ENCODE peak calls at places on chromosomes 4 and X, in nine cellular contexts. Y is mammary epithelial cell, V is astrocyte, I is cardiac fibroblast, J is IMR-90, E is upper lobe of right lung, N is GM12864, S is esophagus squamous epithelium, R is endothelial cell of umbilical vein. B is an unnamed sample.

GRCh38 chr4:40826821-40827220 is 77.1 kb downstream of the NSUN7 start:
- DNase-seq in Y (no peak), V (no peak), I (no peak), J (no peak), E (no peak), N (no peak), S (no peak), R (no peak), B (no peak)

GRCh38 chr4:108601517-108601916 is 18.9 kb upstream of the RPL34 start:
- DNase-seq in Y (peak; percentile 37), V (no peak), I (no peak), J (no peak), E (no peak), N (no peak), S (no peak), R (no peak), B (no peak)

GRCh38 chrX:20654596-20655106 is 387.9 kb upstream of the RPS6KA3 start:
- DNase-seq in Y (peak; percentile 53), V (no peak), I (no peak), J (no peak), E (no peak), N (no peak), S (no peak), R (no peak), B (no peak)

GRCh38 chr4:57109847-57110634 is at the start of gene IGFBP7:
- DNase-seq in Y (peak; percentile 43), V (no peak), I (peak; percentile 77), J (no peak), E (peak; percentile 85), N (no peak), S (no peak), R (peak; percentile 66), B (no peak)

GRCh38 chr4:133594246-133595207 is 445.4 kb downstream of the PCDH10 start:
- DNase-seq in Y (peak; percentile 26), V (peak; percentile 82), I (peak; percentile 61), J (peak; percentile 27), E (no peak), N (no peak), S (no peak), R (peak; percentile 8), B (peak; percentile 79)

GRCh38 chr4:182339246-182339645 is 96.0 kb downstream of the TENM3 start:
- DNase-seq in Y (no peak), V (no peak), I (no peak), J (no peak), E (no peak), N (no peak), S (no peak), R (no peak), B (peak; percentile 76)

GRCh38 chr4:18844726-18845125 is 823.2 kb upstream of the LCORL start:
- DNase-seq in Y (no peak), V (peak; percentile 66), I (no peak), J (peak; percentile 1), E (no peak), N (no peak), S (no peak), R (no peak), B (peak; percentile 89)

GRCh38 chr4:114040319-114041116 is 61.1 kb upstream of the ARSJ start:
- DNase-seq in Y (peak; percentile 84), V (peak; percentile 63), I (no peak), J (peak; percentile 26), E (no peak), N (no peak), S (no peak), R (no peak), B (no peak)

GRCh38 chrX:109487640-109488039 is 5.8 kb upstream of the GUCY2F start:
- DNase-seq in Y (no peak), V (no peak), I (no peak), J (no peak), E (no peak), N (no peak), S (no peak), R (no peak), B (no peak)

GRCh38 chr4:88697113-88697512 is 516 bp downstream of the NAP1L5 start:
- DNase-seq in Y (no peak), V (peak; percentile 33), I (peak; percentile 53), J (peak; percentile 52), E (no peak), N (no peak), S (no peak), R (peak; percentile 31), B (no peak)

GRCh38 chrX:71565634-71566033 is 12.6 kb upstream of the GCNA start:
- DNase-seq in Y (no peak), V (no peak), I (peak; percentile 17), J (no peak), E (no peak), N (no peak), S (no peak), R (peak; percentile 12), B (no peak)

GRCh38 chrX:110706446-110706845 is 89.2 kb downstream of the CHRDL1 start:
- DNase-seq in Y (no peak), V (no peak), I (no peak), J (no peak), E (no peak), N (no peak), S (no peak), R (no peak), B (no peak)

DNA sequence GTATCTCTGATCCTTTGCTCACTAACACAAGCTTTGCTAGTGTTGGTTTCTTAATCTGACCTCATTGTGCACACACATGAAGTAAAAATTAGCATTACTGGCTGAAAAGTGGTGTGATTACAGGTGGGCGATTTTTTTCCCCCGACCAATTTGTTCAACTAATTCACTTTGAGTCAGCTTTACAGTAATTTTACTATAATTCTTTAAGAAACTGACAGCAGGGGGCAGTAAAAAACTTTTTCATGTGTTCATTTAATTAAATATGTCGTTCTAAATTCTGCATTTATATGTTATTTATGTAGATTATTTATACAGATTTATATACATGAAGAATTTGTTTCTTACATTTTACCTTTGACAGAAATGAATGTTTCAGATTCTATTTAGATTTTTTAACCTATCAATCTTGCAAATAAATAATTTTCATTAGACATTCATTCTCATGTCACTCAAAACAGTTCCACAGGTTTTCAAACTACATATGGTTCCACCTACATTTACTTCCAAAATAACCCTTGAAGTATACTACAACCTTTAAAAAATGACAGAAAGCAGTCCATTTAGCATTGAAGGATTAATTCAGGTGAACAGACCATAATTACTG is 17.5 kb downstream of the PALLD start:
- DNase-seq in Y (peak; percentile 24), V (no peak), I (peak; percentile 61), J (peak; percentile 50), E (no peak), N (no peak), S (no peak), R (peak; percentile 65), B (no peak)
- TF ChIP-seq CTCF in Y (peak; percentile 31), V (peak; percentile 40), I (peak; percentile 15), J (peak; percentile 54), E (peak; percentile 53), N (no peak), S (peak; percentile 52), R (peak; percentile 24), B (peak; percentile 19)

GRCh38 chr4:25633541-25633940 is 22.1 kb upstream of the SLC34A2 start:
- DNase-seq in Y (no peak), V (no peak), I (no peak), J (no peak), E (peak; percentile 33), N (no peak), S (no peak), R (no peak), B (no peak)
- H3K4me3 ChIP-seq in Y (no peak overlapping the region), V (no peak overlapping the region), I (no peak overlapping the region), J (no peak overlapping the region), E (no peak overlapping the region), N (no peak overlapping the region), S (no peak overlapping the region), R (no peak overlapping the region), B (no peak overlapping the region)

DNA sequence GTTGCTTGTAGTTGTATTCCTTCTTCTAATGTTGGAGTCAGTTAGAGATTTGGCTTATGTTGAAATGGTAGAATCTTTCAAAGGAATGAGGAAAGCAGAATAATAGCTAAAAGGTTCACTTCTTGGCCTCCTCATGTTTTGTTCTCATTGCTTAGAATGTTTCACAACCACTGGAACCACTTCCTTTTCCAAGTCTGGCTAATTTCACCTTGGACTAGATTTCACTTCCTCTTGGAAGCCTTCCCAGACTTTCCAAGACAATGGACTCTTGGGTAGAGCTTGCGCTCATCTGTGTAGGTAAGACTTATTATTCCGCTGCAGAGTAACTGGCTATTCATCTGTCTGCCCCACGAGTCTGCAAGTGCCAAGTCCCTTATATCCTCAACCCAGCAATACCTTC is 8.3 kb downstream of the SPATA18 start:
- DNase-seq in Y (peak; percentile 86), V (peak; percentile 79), I (peak; percentile 89), J (peak; percentile 46), E (no peak), N (no peak), S (no peak), R (peak; percentile 84), B (no peak)
- TF ChIP-seq CTCF in Y (no peak), V (no peak), I (no peak), J (no peak), E (no peak), N (no peak), S (no peak), R (no peak), B (no peak)

DNA sequence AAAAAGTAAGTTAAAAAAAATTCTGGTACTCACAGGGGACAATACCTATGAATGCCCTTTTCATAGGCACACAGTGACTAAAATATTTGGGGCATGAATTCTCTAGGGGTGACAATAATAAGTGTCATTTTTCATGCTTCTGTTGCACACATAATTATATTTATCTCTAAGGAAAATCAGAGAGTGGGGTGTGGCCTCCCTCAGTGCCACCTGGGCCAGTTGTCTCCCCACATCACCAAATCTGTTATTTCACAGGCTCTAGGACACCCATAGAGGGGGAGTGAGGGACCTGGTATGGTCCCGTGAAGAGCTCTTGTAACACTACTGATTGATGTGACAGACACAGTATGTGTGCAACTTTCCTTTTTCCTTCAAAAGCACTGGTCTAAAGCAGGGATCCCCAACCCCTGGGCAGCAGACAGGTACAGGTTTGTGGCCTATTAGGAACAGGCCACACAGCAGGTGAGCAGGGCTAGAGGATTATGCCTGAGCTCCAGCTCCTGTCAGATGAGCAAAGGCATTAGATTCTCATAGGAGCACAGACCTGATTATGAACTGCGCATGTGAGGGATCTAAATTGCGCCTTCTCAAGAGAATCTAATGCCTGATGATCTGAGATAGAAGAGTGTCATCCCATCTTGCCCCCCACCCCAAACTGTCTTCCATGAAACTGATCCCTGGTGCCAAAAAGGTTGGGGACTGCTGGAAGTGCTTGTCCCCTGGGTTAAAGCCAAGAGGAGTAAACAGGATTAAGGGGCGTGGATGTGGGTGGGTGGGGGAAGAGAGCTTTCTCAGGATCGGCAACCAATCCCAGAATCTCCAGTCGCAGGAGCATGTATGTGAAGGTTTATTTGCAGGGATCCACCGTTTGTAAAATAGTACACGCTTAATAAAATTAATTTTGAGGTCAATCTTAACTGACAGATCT is 850 bp downstream of the SLC9B1 start:
- DNase-seq in Y (no peak), V (no peak), I (peak; percentile 70), J (no peak), E (peak; percentile 34), N (no peak), S (no peak), R (no peak), B (no peak)
- H3K4me3 ChIP-seq in Y (peak overlapping the region; percentile 54), V (peak overlapping the region; percentile 59), I (peak overlapping the region; percentile 47), J (peak overlapping the region; percentile 69), E (peak overlapping the region; percentile 58), N (peak overlapping the region; percentile 93), S (peak overlapping the region; percentile 70), R (peak overlapping the region; percentile 48), B (peak overlapping the region; percentile 69)

B was measured in retinal pigment epithelial cell.